ENCODE peak calls at places on chromosomes 13 and 19, in five cellular contexts. I is NCI-H345, P is left lung, Q is lower leg skin, O is GOT3. G is an unnamed sample.
A peak's percentile ranks its signal among the peaks of the same experiment; 100 is the strongest.

GRCh38 chr13:48334534-48335127 is 31.1 kb downstream of the RB1 start:
- DNase-seq in P (no peak), O (no peak), I (no peak), Q (no peak), G (peak; percentile 61)

GRCh38 chr19:8221161-8221560 is 12.0 kb downstream of the CERS4 start:
- DNase-seq in Q (no peak), P (no peak), O (no peak), I (no peak), G (no peak)

GRCh38 chr13:38350114-38350617 is 515 bp downstream of the UFM1 start:
- DNase-seq in O (no peak), Q (peak; percentile 59), I (peak; percentile 13), P (peak; percentile 82), G (peak; percentile 64)

GRCh38 chr13:20182231-20182846 is 10.4 kb downstream of the GJB2 start:
- DNase-seq in Q (no peak), I (peak; percentile 70), O (no peak), P (no peak), G (peak; percentile 84)

GRCh38 chr19:10510301-10510802 is 6.9 kb downstream of the S1PR5 start:
- DNase-seq in Q (no peak), P (no peak), I (no peak), O (no peak), G (peak; percentile 69)

GRCh38 chr19:15304140-15304705 is 28.1 kb downstream of the BRD4 start:
- DNase-seq in Q (no peak), P (no peak), I (no peak), O (no peak), G (peak; percentile 47)

GRCh38 chr19:34241513-34242337 is 12.6 kb upstream of the GARRE1 start:
- DNase-seq in Q (no peak), O (no peak), I (peak; percentile 95), P (peak; percentile 68), G (no peak)

GRCh38 chr13:76570485-76570884 is 315.7 kb downstream of the KCTD12 start:
- DNase-seq in P (no peak), I (no peak), Q (no peak), O (no peak), G (no peak)

GRCh38 chr19:19329199-19329598 is 8.6 kb downstream of the MAU2 start:
- DNase-seq in P (no peak), Q (no peak), I (no peak), O (no peak), G (no peak)

GRCh38 chr13:30978981-30979956 is 46.8 kb downstream of the TEX26 start:
- DNase-seq in I (peak; percentile 22), O (no peak), P (peak; percentile 41), Q (no peak), G (peak; percentile 46)

GRCh38 chr13:100128373-100128772 is 39.5 kb downstream of the PCCA start:
- DNase-seq in O (no peak), Q (no peak), I (no peak), P (no peak), G (no peak)

GRCh38 chr19:47765522-47766358 is 12.8 kb upstream of the SELENOW start:
- DNase-seq in O (peak; percentile 6), I (peak; percentile 19), P (peak; percentile 46), Q (no peak), G (peak; percentile 91)

GRCh38 chr19:28961772-28962500 is 251.0 kb downstream of the UQCRFS1 start:
- DNase-seq in I (no peak), O (no peak), P (no peak), Q (no peak), G (no peak)

G was measured in cardiac muscle cell.